ENCODE peak calls at places on chromosomes 5 and 9, in four cellular contexts. Y is colonic mucosa, J is upper lobe of right lung, V is SK-N-SH. I is an unnamed sample.

GRCh38 chr5:74239268-74239667 is 401.3 kb downstream of the ENC1 start:
- DNase-seq in Y (no peak), J (no peak), V (no peak), I (no peak)

GRCh38 chr5:56819027-56819881 is 3.9 kb downstream of the MAP3K1 start:
- DNase-seq in Y (no peak), J (no peak), V (no peak), I (no peak)

GRCh38 chr5:17156463-17156862 is 61.0 kb upstream of the BASP1 start:
- DNase-seq in Y (no peak), J (no peak), V (no peak), I (no peak)

GRCh38 chr5:50666261-50667078 is at the start of gene PARP8:
- DNase-seq in Y (peak), J (peak), V (peak), I (peak)

GRCh38 chr9:115469826-115470225 is 351.9 kb upstream of the TNC start:
- DNase-seq in Y (no peak), J (no peak), V (no peak), I (no peak)

GRCh38 chr5:106521701-106522100 is 1149.0 kb downstream of the EFNA5 start:
- DNase-seq in Y (no peak), J (no peak), V (no peak), I (no peak)

GRCh38 chr5:32272746-32273145 is 40.0 kb downstream of the MTMR12 start:
- DNase-seq in Y (no peak), J (no peak), V (no peak), I (no peak)

GRCh38 chr5:146825033-146825432 is 53.5 kb downstream of the PPP2R2B start:
- DNase-seq in Y (no peak), J (no peak), V (no peak), I (peak)

GRCh38 chr5:74326571-74327338 is 313.8 kb downstream of the ENC1 start:
- DNase-seq in Y (peak), J (no peak), V (no peak), I (no peak)

GRCh38 chr5:34657550-34657921 is 1.4 kb downstream of the RAI14 start:
- DNase-seq in Y (peak), J (no peak), V (peak), I (peak)

GRCh38 chr9:120718328-120718727 is 4.1 kb upstream of the MEGF9 start:
- DNase-seq in Y (no peak), J (no peak), V (no peak), I (no peak)

GRCh38 chr9:91813261-91813795 is 136.7 kb downstream of the ROR2 start:
- DNase-seq in Y (no peak), J (no peak), V (no peak), I (no peak)

GRCh38 chr9:121944741-121945191 is 148.3 kb downstream of the TTLL11 start:
- DNase-seq in Y (no peak), J (no peak), V (no peak), I (no peak)

GRCh38 chr5:176809544-176810083 is 745 bp upstream of the UNC5A start:
- DNase-seq in Y (no peak), J (no peak), V (no peak), I (no peak)

GRCh38 chr5:78887384-78888118 is 97.6 kb downstream of the ARSB start:
- DNase-seq in Y (no peak), J (no peak), V (no peak), I (no peak)

GRCh38 chr9:128362774-128363173 is 8.4 kb upstream of the URM1 start:
- DNase-seq in Y (no peak), J (no peak), V (no peak), I (no peak)

GRCh38 chr9:128358861-128359260 is 12.3 kb upstream of the URM1 start:
- DNase-seq in Y (no peak), J (no peak), V (no peak), I (no peak)

GRCh38 chr9:128360826-128361225 is 10.3 kb upstream of the URM1 start:
- DNase-seq in Y (no peak), J (no peak), V (no peak), I (no peak)

GRCh38 chr9:128361981-128362646 is 9.1 kb upstream of the URM1 start:
- DNase-seq in Y (peak), J (peak), V (peak), I (peak)

GRCh38 chr9:128361296-128361980 is 9.7 kb upstream of the URM1 start:
- DNase-seq in Y (peak), J (no peak), V (no peak), I (no peak)
- H3K4me3 ChIP-seq in Y (peak), J (peak), V (no peak), I (no peak)

GRCh38 chr5:94433393-94434149 is 184.8 kb downstream of the KIAA0825 start:
- DNase-seq in Y (no peak), J (no peak), V (no peak), I (no peak)
- H3K4me3 ChIP-seq in Y (no peak), J (no peak), V (no peak), I (no peak)

GRCh38 chr5:138138949-138139775 is at the start of gene NME5:
- DNase-seq in Y (peak), J (peak), V (peak), I (peak)
- H3K4me3 ChIP-seq in Y (peak), J (peak), V (peak), I (peak)

DNA sequence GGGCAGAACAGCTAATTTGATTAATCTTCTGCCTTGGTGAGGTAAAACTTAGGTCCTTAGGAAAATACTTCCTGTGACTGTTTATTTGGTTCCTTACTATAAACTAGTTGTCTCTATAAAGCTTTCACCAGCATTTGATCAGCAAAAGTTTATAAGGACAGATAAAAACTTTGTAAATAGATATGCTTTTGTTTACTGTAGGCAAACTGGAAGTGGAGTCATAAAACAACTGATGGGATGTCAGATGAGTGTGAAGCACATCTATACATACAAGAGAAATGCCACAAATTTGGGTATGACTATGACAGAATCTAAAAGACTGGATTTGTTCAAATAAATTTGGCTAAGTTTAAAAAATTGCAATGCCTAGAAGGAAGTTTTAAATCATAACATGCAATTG is 5.5 kb downstream of the PTGER4 start:
- DNase-seq in Y (no peak), J (no peak), V (no peak), I (no peak)
- H3K4me3 ChIP-seq in Y (peak), J (peak), V (no peak), I (no peak)

DNA sequence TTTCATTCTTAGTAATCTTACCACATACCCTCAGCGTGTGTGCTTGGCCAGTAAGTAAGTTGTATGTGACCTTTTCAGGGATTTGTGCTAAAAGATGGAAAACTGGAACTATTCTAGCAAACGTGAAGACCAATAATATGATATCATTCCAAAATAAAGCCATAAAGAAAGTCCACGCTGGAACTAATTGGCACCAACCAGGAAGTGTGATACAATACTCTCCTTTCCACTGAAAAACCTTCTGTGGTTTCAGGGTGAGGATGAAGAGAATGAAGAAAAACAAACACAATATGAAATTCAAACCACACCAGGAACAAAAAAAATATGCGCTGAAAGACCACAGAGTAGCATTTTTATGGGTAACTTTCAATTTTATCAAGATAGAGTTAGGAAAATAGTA is 105.8 kb downstream of the EFNA5 start:
- DNase-seq in Y (no peak), J (no peak), V (no peak), I (no peak)
- H3K4me3 ChIP-seq in Y (no peak), J (no peak), V (no peak), I (no peak)

GRCh38 chr9:77020438-77021264 is 1.2 kb downstream of the FOXB2 start:
- DNase-seq in Y (no peak), J (no peak), V (peak), I (peak)
- H3K4me3 ChIP-seq in Y (no peak), J (no peak), V (no peak), I (peak)

I was measured in H7.